ENCODE peak calls at places on chromosomes 2 and 18, in four cellular contexts. X is astrocyte of the spinal cord, R is mammary epithelial cell, T is WTC11. H is an unnamed sample.
A peak's percentile ranks its signal among the peaks of the same experiment; 100 is the strongest.

GRCh38 chr18:13353424-13353823 is 134.9 kb downstream of the LDLRAD4 start:
- DNase-seq in X (no peak), R (no peak), T (no peak), H (no peak)

GRCh38 chr18:45383228-45383627 is 232.0 kb upstream of the SLC14A2 start:
- DNase-seq in X (no peak), R (no peak), T (no peak), H (peak; percentile 65)

GRCh38 chr2:70936165-70936978 is 672 bp downstream of the ATP6V1B1 start:
- DNase-seq in X (no peak), R (no peak), T (no peak), H (no peak)

GRCh38 chr18:27685807-27686412 is 491.0 kb downstream of the CDH2 start:
- DNase-seq in X (peak; percentile 56), R (peak; percentile 26), T (peak; percentile 32), H (peak; percentile 75)

GRCh38 chr18:28984731-28985130 is 807.8 kb upstream of the CDH2 start:
- DNase-seq in X (peak; percentile 63), R (no peak), T (no peak), H (no peak)

GRCh38 chr2:169388161-169388560 is 25.8 kb upstream of the LRP2 start:
- DNase-seq in X (no peak), R (no peak), T (no peak), H (no peak)

GRCh38 chr18:68428026-68428425 is 286.9 kb downstream of the TMX3 start:
- DNase-seq in X (peak; percentile 90), R (peak; percentile 92), T (no peak), H (peak; percentile 66)

GRCh38 chr18:8443505-8443904 is 165.7 kb upstream of the RAB12 start:
- DNase-seq in X (no peak), R (peak; percentile 17), T (no peak), H (no peak)

GRCh38 chr18:24395049-24395780 is 2.4 kb downstream of the OSBPL1A start:
- DNase-seq in X (no peak), R (no peak), T (no peak), H (peak; percentile 9)

GRCh38 chr2:209970711-209971110 is 31.7 kb upstream of the RPE start:
- DNase-seq in X (no peak), R (no peak), T (no peak), H (peak; percentile 38)

GRCh38 chr2:218180728-218181127 is 14.0 kb upstream of the CXCR1 start:
- DNase-seq in X (no peak), R (no peak), T (no peak), H (no peak)

GRCh38 chr2:12467303-12467702 is 249.4 kb upstream of the TRIB2 start:
- DNase-seq in X (no peak), R (no peak), T (no peak), H (no peak)

GRCh38 chr2:100878000-100878786 is 58.3 kb downstream of the NPAS2 start:
- DNase-seq in X (no peak), R (no peak), T (no peak), H (no peak)

GRCh38 chr18:8279348-8279747 is 329.9 kb upstream of the RAB12 start:
- DNase-seq in X (no peak), R (no peak), T (no peak), H (no peak)

GRCh38 chr18:47118986-47119385 is 31.3 kb downstream of the HDHD2 start:
- DNase-seq in X (peak; percentile 17), R (peak; percentile 5), T (no peak), H (no peak)

GRCh38 chr2:37324786-37325624 is at the start of gene PRKD3:
- DNase-seq in X (peak; percentile 55), R (peak; percentile 60), T (no peak), H (peak; percentile 84)

GRCh38 chr2:173753441-173753840 is 211.7 kb downstream of the SP3 start:
- DNase-seq in X (no peak), R (no peak), T (no peak), H (no peak)

H was measured in trophoblast cell.